ENCODE peak calls at places on chromosomes 16 and 17, in four cellular contexts. O is T-helper 1 cell, G is prostate gland, W is amniotic epithelial cell. T is an unnamed sample.

GRCh38 chr17:17811381-17812210 is 25.2 kb downstream of the SREBF1 start:
- DNase-seq in W (peak; percentile 7), G (no peak), O (no peak), T (no peak)

GRCh38 chr17:17196776-17197175 is 9.4 kb downstream of the PLD6 start:
- DNase-seq in O (no peak), G (no peak), W (no peak), T (no peak)

GRCh38 chr16:54342001-54342776 is 55.6 kb upstream of the IRX3 start:
- DNase-seq in W (peak; percentile 76), O (no peak), G (peak; percentile 21), T (no peak)

GRCh38 chr17:58046230-58047094 is 36.8 kb upstream of the DYNLL2 start:
- DNase-seq in W (no peak), G (no peak), O (no peak), T (no peak)

GRCh38 chr17:79033741-79034501 is 10.0 kb downstream of the C1QTNF1 start:
- DNase-seq in W (no peak), G (peak; percentile 41), O (no peak), T (no peak)

GRCh38 chr16:50040028-50040427 is 15.0 kb downstream of the CNEP1R1 start:
- DNase-seq in G (no peak), O (no peak), W (peak; percentile 12), T (no peak)

GRCh38 chr17:39094607-39095308 is 56.7 kb downstream of the PLXDC1 start:
- DNase-seq in W (peak; percentile 20), O (no peak), G (no peak), T (no peak)

GRCh38 chr17:57294075-57294474 is 37.8 kb downstream of the MSI2 start:
- DNase-seq in G (no peak), O (no peak), W (no peak), T (no peak)

GRCh38 chr17:4512156-4513112 is 13.8 kb downstream of the SPNS2 start:
- DNase-seq in O (no peak), W (no peak), G (no peak), T (no peak)

GRCh38 chr16:50458694-50459271 is 89.4 kb upstream of the NKD1 start:
- DNase-seq in W (no peak), O (no peak), G (no peak), T (no peak)

GRCh38 chr17:59853168-59853918 is 39.4 kb downstream of the TUBD1 start:
- DNase-seq in G (peak; percentile 77), W (peak; percentile 90), O (peak; percentile 38), T (no peak)

GRCh38 chr17:70394430-70394829 is 225.1 kb downstream of the KCNJ2 start:
- DNase-seq in O (no peak), G (no peak), W (no peak), T (no peak)

GRCh38 chr16:14485811-14486519 is 144.1 kb downstream of the PARN start:
- DNase-seq in O (no peak), W (no peak), G (no peak), T (no peak)

GRCh38 chr17:956905-957304 is 22.7 kb downstream of the NXN start:
- DNase-seq in W (peak; percentile 56), G (no peak), O (no peak), T (no peak)

GRCh38 chr16:82038941-82039340 is 3.9 kb downstream of the HSD17B2 start:
- DNase-seq in W (no peak), O (no peak), G (no peak), T (no peak)

GRCh38 chr17:66834426-66834918 is 445 bp upstream of the CACNG5 start:
- DNase-seq in O (no peak), W (no peak), G (no peak), T (no peak)

GRCh38 chr16:56691885-56692284 is 9.6 kb downstream of the MT1X start:
- DNase-seq in G (peak; percentile 78), O (no peak), W (peak; percentile 52), T (no peak)

GRCh38 chr16:10493276-10493675 is 87.1 kb downstream of the EMP2 start:
- DNase-seq in O (no peak), W (no peak), G (no peak), T (no peak)

GRCh38 chr17:32298721-32299578 is 33.3 kb downstream of the RHBDL3 start:
- DNase-seq in G (peak; percentile 66), W (no peak), O (no peak), T (no peak)

GRCh38 chr17:4988168-4988567 is 693 bp upstream of the CAMTA2 start:
- DNase-seq in W (no peak), G (no peak), O (no peak), T (no peak)

GRCh38 chr16:80666378-80667257 is 125.8 kb downstream of the DYNLRB2 start:
- DNase-seq in G (no peak), O (no peak), W (no peak), T (no peak)

GRCh38 chr17:61487161-61487654 is 35.0 kb downstream of the TBX4 start:
- DNase-seq in O (no peak), G (no peak), W (no peak), T (no peak)

GRCh38 chr17:36933174-36934143 is 3.8 kb upstream of the LHX1 start:
- DNase-seq in W (no peak), O (no peak), G (no peak), T (no peak)

GRCh38 chr16:63652091-63652490 is 1469.8 kb downstream of the CDH11 start:
- DNase-seq in O (no peak), G (no peak), W (no peak), T (no peak)

GRCh38 chr16:2825049-2825742 is 4.9 kb upstream of the ZG16B start:
- DNase-seq in O (no peak), G (no peak), W (no peak), T (no peak)